ENCODE peak calls at places on chromosomes 4 and X, in nine cellular contexts. Y, D, Z, M, E, C, V, R and T are unnamed samples. For H3K4me1, the result is how much of the 10 kb centered on the place peaks cover.

GRCh38 chr4:155371432-155372043 is 5.2 kb downstream of the MAP9 start:
- DNase-seq in Y (peak), R (no peak), Z (no peak), E (peak), M (peak), V (no peak), D (no peak), C (no peak), T (no peak)

GRCh38 chr4:37601527-37601926 is 84.6 kb downstream of the RELL1 start:
- DNase-seq in V (no peak), D (no peak), M (peak), R (no peak), C (peak), Y (peak), Z (peak), E (no peak), T (peak)

GRCh38 chrX:42450228-42450627 is 327.7 kb downstream of the PPP1R2C start:
- DNase-seq in M (no peak), C (no peak), Z (no peak), E (no peak), D (no peak), V (no peak), Y (no peak), R (no peak), T (no peak)

GRCh38 chrX:53374923-53375322 is 47.5 kb downstream of the SMC1A start:
- DNase-seq in R (no peak), Z (no peak), E (no peak), D (no peak), V (no peak), Y (no peak), M (no peak), C (no peak), T (no peak)

GRCh38 chrX:150202641-150203248 is 160.4 kb upstream of the MAMLD1 start:
- DNase-seq in M (peak), R (no peak), C (peak), E (no peak), Y (peak), V (no peak), Z (no peak), D (no peak), T (no peak)

GRCh38 chr4:7952615-7953014 is 13.0 kb upstream of the AFAP1 start:
- DNase-seq in E (no peak), D (no peak), Y (no peak), Z (no peak), R (no peak), C (no peak), V (no peak), M (no peak), T (no peak)

GRCh38 chr4:99723555-99724450 is 66.2 kb upstream of the C4orf54 start:
- DNase-seq in C (peak), V (peak), M (peak), D (no peak), Z (peak), E (no peak), Y (peak), R (peak), T (peak)

GRCh38 chr4:70713453-70714026 is 8.2 kb upstream of the RUFY3 start:
- DNase-seq in M (no peak), R (no peak), E (no peak), Z (no peak), Y (no peak), V (no peak), C (no peak), D (no peak), T (no peak)

GRCh38 chr4:141375855-141376254 is 155.2 kb downstream of the ZNF330 start:
- DNase-seq in C (no peak), V (no peak), R (no peak), E (no peak), D (no peak), M (peak), Z (no peak), Y (peak), T (no peak)

GRCh38 chrX:141969706-141970105 is 66.0 kb downstream of the MAGEC1 start:
- DNase-seq in D (no peak), C (no peak), Y (no peak), V (no peak), R (no peak), Z (no peak), M (no peak), E (no peak), T (no peak)

GRCh38 chr4:33369366-33369899 is 2649.3 kb downstream of the PCDH7 start:
- DNase-seq in V (no peak), D (no peak), E (no peak), M (peak), C (no peak), R (no peak), Z (no peak), Y (peak), T (no peak)

GRCh38 chr4:164770051-164770724 is 16.3 kb downstream of the SMIM31 start:
- DNase-seq in C (no peak), R (no peak), E (no peak), Z (no peak), M (no peak), V (no peak), D (no peak), Y (no peak), T (no peak)

GRCh38 chr4:75844151-75844662 is 58.0 kb downstream of the PPEF2 start:
- DNase-seq in Y (peak), Z (no peak), E (no peak), R (no peak), C (no peak), V (no peak), D (no peak), M (peak), T (no peak)

DNA sequence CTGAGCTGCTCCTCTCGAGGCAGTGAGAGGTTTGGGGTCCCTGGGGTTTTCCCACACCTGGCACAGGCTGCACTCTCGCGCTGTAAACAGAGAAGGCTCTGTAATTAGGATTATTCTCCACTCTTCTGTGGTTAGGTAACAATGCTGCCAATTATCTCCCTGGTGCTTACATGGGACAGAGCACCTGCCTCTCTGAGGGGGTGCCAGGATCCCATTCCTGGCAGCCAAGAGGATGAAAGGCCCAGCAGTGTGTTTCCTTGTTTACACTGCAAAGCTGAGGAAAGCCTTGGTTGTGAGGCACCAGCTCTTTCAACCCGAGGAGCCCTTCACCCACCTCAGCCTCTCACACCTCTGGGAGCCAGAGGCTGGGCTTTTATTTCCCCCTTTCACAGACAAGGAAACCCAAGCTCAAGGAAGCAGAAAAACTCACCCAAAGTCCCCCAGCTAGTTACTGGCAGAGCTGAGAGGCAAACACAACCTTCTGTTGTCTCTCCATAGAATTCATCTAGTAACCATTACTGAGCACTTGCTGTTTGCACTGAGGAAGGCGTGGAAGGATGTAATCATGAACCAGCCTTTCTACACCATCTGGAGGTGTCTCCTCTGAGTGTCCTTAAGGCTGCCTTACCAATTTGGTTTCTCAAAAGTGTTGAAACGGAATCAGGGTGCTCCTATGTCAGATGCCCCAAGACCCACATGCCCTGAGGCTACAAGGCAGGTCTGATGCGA is 39.7 kb upstream of the PROM1 start:
- DNase-seq in R (no peak), C (no peak), D (no peak), M (no peak), V (no peak), Y (no peak), Z (no peak), E (no peak), T (peak)
- H3K4me1 ChIP-seq in R (under half), C (under half), D (under half), M (under half), V (under half), Y (under half), Z (under half), E (under half), T (under half)

DNA sequence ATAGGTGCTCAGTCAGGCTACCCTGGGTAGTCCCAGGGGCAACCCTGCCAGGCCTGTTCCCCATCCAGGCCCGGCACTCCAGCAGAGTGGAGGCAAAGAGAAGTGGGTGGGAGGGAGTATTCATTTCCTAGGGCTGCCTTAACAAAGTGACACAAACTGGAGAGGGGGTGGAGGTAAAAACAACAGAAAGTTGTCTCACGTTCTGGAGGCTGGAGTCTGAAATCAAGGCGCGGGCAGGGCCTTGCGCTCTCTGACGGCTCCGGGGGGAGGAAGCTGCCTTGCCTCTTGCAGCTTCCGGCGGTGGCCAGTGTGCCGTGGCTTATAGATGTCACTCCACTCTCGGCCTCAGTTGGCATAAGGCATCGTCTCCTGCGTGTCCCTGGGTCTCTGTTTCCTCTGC is 90.8 kb downstream of the DCTD start:
- DNase-seq in Z (no peak), M (no peak), E (no peak), R (no peak), D (no peak), C (no peak), Y (no peak), V (no peak), T (no peak)
- H3K27ac ChIP-seq in Z (no peak), M (no peak), E (no peak), R (no peak), D (no peak), C (no peak), Y (no peak), V (no peak), T (no peak)

GRCh38 chr4:1196421-1197183 is 24.2 kb upstream of the SPON2 start:
- DNase-seq in C (no peak), Y (no peak), V (no peak), D (no peak), E (no peak), Z (no peak), R (peak), M (peak), T (no peak)
- H3K4me1 ChIP-seq in C (under half), Y (under half), V (under half), D (under half), E (under half), Z (under half), R (under half), M (under half), T (under half)

DNA sequence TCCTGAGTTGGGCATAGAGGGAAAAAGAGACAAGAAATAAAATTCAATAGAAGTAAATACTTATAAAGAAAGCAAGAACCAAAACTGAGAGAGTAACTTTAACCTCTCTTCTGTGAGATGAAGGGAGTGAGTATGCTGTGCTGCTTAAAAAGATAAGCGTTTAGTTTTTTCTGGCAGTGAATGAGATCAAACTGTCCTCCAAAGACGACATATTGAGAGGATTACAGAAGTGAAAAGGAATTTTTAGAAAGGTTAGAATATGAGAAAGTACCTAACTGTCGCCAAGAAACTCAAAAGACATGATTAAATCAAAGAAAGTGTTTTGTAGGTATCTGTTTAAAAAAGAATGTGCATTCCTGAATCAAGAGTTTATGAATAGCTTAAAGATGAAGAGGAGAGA is 16.0 kb downstream of the GAB1 start:
- DNase-seq in V (no peak), M (no peak), E (no peak), Z (no peak), Y (peak), C (no peak), D (no peak), R (no peak), T (no peak)
- H3K27ac ChIP-seq in V (peak), M (peak), E (peak), Z (peak), Y (no peak), C (peak), D (no peak), R (peak), T (peak)

GRCh38 chr4:188262464-188262863 is 123.2 kb downstream of the TRIML1 start:
- DNase-seq in E (no peak), R (no peak), Y (no peak), C (no peak), D (no peak), V (no peak), Z (no peak), M (no peak), T (no peak)
- H3K4me1 ChIP-seq in E (under half), R (under half), Y (under half), C (under half), D (under half), V (under half), Z (under half), M (under half), T (under half)

DNA sequence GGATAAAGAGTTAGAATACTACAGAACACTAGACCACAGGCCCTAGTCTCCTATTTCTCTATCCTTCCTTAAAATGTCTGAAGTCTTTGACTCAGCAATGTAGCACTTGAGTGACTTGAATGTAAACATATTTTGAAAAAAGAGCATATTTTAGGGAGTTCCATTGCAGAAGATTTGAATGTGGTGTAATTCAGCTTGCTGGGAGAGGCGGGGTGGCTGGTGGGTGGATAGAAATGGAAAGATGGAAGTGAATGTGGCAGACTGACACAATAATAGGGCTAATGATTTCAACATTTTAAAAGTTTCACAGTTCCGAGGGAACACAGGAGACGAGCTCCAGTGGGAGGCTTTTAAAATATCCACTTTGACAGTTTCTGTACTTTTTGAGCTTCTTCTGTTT is 144.8 kb downstream of the CHIC2 start:
- DNase-seq in M (no peak), Y (no peak), Z (no peak), V (no peak), D (no peak), C (no peak), E (no peak), R (no peak), T (no peak)
- H3K27ac ChIP-seq in M (no peak), Y (no peak), Z (no peak), V (no peak), D (no peak), C (peak), E (no peak), R (no peak), T (no peak)